ENCODE peak calls at places on chromosome 16, in nine cellular contexts. T is dorsolateral prefrontal cortex, C is Peyer's patch, S is hepatocyte, M is neuronal stem cell, V is psoas muscle, Q is colonic mucosa, J is uterus, D is stomach. F is an unnamed sample. For H3K27me3, the result is how much of the 10 kb centered on the place peaks cover.

GRCh38 chr16:30413116-30413806 is 5.9 kb downstream of the ZNF771 start:
- DNase-seq in T (no peak), C (no peak), S (no peak), M (no peak), V (no peak), Q (no peak), J (no peak), D (no peak), F (no peak)

GRCh38 chr16:18784917-18785623 is 5.1 kb downstream of the RPS15A start:
- DNase-seq in T (no peak), C (no peak), S (no peak), M (no peak), V (no peak), Q (no peak), J (no peak), D (no peak), F (no peak)

GRCh38 chr16:55302635-55303034 is 21.4 kb upstream of the IRX6 start:
- DNase-seq in T (no peak), C (no peak), S (no peak), M (no peak), V (no peak), Q (no peak), J (no peak), D (no peak), F (no peak)

GRCh38 chr16:5944971-5945370 is 847.4 kb upstream of the EEF2KMT start:
- DNase-seq in T (no peak), C (no peak), S (no peak), M (no peak), V (no peak), Q (no peak), J (no peak), D (no peak), F (no peak)

GRCh38 chr16:8660841-8661301 is 13.5 kb upstream of the ABAT start:
- DNase-seq in T (peak), C (peak), S (peak), M (peak), V (peak), Q (peak), J (peak), D (peak), F (peak)

GRCh38 chr16:71214771-71215381 is 15.6 kb downstream of the HYDIN start:
- DNase-seq in T (no peak), C (no peak), S (no peak), M (no peak), V (no peak), Q (no peak), J (no peak), D (no peak), F (peak)

GRCh38 chr16:13378151-13378550 is 476.8 kb downstream of the SHISA9 start:
- DNase-seq in T (no peak), C (no peak), S (no peak), M (no peak), V (no peak), Q (no peak), J (no peak), D (no peak), F (no peak)

GRCh38 chr16:56513972-56514371 is 5.9 kb downstream of the BBS2 start:
- DNase-seq in T (no peak), C (no peak), S (peak), M (no peak), V (no peak), Q (peak), J (peak), D (peak), F (peak)

GRCh38 chr16:81798311-81799137 is 19.4 kb downstream of the PLCG2 start:
- DNase-seq in T (no peak), C (no peak), S (no peak), M (no peak), V (no peak), Q (no peak), J (no peak), D (no peak), F (no peak)

GRCh38 chr16:68284847-68285246 is 20.5 kb downstream of the SLC7A6 start:
- DNase-seq in T (no peak), C (no peak), S (no peak), M (no peak), V (no peak), Q (no peak), J (no peak), D (no peak), F (no peak)

GRCh38 chr16:63461248-63461841 is 1425.1 kb upstream of the CDH8 start:
- DNase-seq in T (no peak), C (no peak), S (peak), M (peak), V (no peak), Q (peak), J (no peak), D (no peak), F (peak)

GRCh38 chr16:52487849-52488457 is 59.0 kb downstream of the TOX3 start:
- DNase-seq in T (no peak), C (no peak), S (no peak), M (no peak), V (no peak), Q (no peak), J (no peak), D (no peak), F (no peak)

GRCh38 chr16:81600275-81600674 is 155.7 kb downstream of the CMIP start:
- DNase-seq in T (no peak), C (no peak), S (peak), M (peak), V (no peak), Q (no peak), J (no peak), D (no peak), F (no peak)

GRCh38 chr16:19810817-19811731 is 73.6 kb downstream of the GPRC5B start:
- DNase-seq in T (no peak), C (no peak), S (peak), M (no peak), V (no peak), Q (no peak), J (no peak), D (no peak), F (no peak)

GRCh38 chr16:3101841-3102470 is 2.9 kb upstream of the ZSCAN10 start:
- DNase-seq in T (no peak), C (no peak), S (no peak), M (peak), V (peak), Q (no peak), J (no peak), D (no peak), F (no peak)

GRCh38 chr16:49652441-49653175 is 203.3 kb downstream of the ZNF423 start:
- DNase-seq in T (no peak), C (no peak), S (peak), M (no peak), V (peak), Q (peak), J (peak), D (no peak), F (no peak)

GRCh38 chr16:65905326-65905725 is 461.2 kb upstream of the CDH5 start:
- DNase-seq in T (no peak), C (no peak), S (no peak), M (no peak), V (no peak), Q (no peak), J (no peak), D (no peak), F (no peak)

GRCh38 chr16:81521141-81521626 is 76.6 kb downstream of the CMIP start:
- DNase-seq in T (peak), C (no peak), S (no peak), M (no peak), V (no peak), Q (no peak), J (no peak), D (peak), F (peak)

GRCh38 chr16:17887963-17888362 is 417.2 kb upstream of the XYLT1 start:
- DNase-seq in T (no peak), C (no peak), S (no peak), M (no peak), V (no peak), Q (no peak), J (no peak), D (no peak), F (no peak)

GRCh38 chr16:11319529-11320146 is 25.6 kb upstream of the RMI2 start:
- DNase-seq in T (no peak), C (no peak), S (no peak), M (no peak), V (no peak), Q (no peak), J (no peak), D (peak), F (peak)
- H3K27me3 ChIP-seq in T (under half), C (under half), S (under half), M (under half), V (under half), Q (under half), J (under half), D (under half), F (under half)

GRCh38 chr16:84927621-84928591 is 83.4 kb downstream of the ZDHHC7 start:
- DNase-seq in T (no peak), C (no peak), S (no peak), M (no peak), V (no peak), Q (no peak), J (peak), D (no peak), F (no peak)

GRCh38 chr16:84925092-84925772 is 86.1 kb downstream of the ZDHHC7 start:
- DNase-seq in T (peak), C (peak), S (peak), M (no peak), V (peak), Q (peak), J (peak), D (peak), F (peak)

GRCh38 chr16:84926462-84926861 is 84.9 kb downstream of the ZDHHC7 start:
- DNase-seq in T (no peak), C (no peak), S (no peak), M (no peak), V (no peak), Q (no peak), J (no peak), D (no peak), F (no peak)

GRCh38 chr16:84924339-84925091 is 86.8 kb downstream of the ZDHHC7 start:
- DNase-seq in T (no peak), C (peak), S (no peak), M (no peak), V (peak), Q (peak), J (peak), D (no peak), F (peak)

GRCh38 chr16:84925773-84926372 is 85.5 kb downstream of the ZDHHC7 start:
- DNase-seq in T (no peak), C (no peak), S (no peak), M (no peak), V (no peak), Q (no peak), J (peak), D (no peak), F (no peak)
- H3K27me3 ChIP-seq in T (under half), C (under half), S (under half), M (under half), V (under half), Q (under half), J (under half), D (under half), F (under half)

GRCh38 chr16:31568577-31569359 is 41.1 kb downstream of the AHSP start:
- DNase-seq in T (no peak), C (no peak), S (no peak), M (no peak), V (no peak), Q (peak), J (peak), D (peak), F (peak)

DNA sequence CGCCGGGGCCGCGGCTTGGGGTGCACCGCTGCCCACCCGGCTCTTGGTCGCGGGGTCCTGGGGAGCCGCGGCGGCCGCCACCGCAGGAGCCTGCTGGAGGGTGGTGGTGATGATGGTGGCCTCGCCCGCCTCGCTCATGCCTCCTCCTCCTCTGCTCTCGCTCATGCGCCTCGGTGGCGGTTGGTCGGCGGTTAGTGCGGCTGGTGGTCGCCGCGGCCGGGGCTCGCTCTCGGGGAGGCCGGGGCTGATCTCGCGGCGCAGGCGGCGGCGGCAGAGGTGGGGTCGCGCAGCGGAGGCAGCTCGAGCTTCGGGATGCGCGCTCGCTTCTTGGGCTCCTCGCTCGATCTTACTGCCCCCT is 41.6 kb downstream of the AHSP start:
- DNase-seq in T (no peak), C (no peak), S (no peak), M (no peak), V (no peak), Q (no peak), J (no peak), D (no peak), F (no peak)
- H3K27me3 ChIP-seq in T (under half), C (under half), S (under half), M (under half), V (under half), Q (under half), J (under half), D (under half), F (under half)

GRCh38 chr16:87602005-87602790 is at the start of gene JPH3:
- DNase-seq in T (no peak), C (no peak), S (peak), M (peak), V (no peak), Q (no peak), J (no peak), D (no peak), F (no peak)
- H3K27me3 ChIP-seq in T (half or more), C (under half), S (half or more), M (half or more), V (half or more), Q (under half), J (under half), D (half or more), F (under half)

DNA sequence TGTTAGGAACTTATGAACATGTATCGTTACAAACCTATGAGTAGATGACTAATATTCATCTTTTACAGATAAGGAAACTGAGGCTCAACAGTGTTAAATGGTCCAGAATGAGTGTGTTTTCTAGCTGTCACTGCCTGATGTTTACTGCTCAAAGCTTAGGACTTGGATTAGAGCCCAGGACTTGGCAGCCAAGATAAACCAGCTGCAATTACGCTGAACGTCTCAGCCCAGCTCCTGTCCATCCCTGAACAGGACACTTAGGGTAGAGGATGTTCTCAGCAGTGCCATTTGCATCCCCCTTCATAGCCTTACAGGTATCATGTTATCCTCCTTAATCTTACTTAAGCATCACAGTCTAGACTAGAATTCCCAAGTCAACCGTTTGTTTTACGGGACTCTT is 286.0 kb downstream of the WWOX start:
- DNase-seq in T (no peak), C (no peak), S (no peak), M (no peak), V (no peak), Q (no peak), J (no peak), D (no peak), F (no peak)
- H3K27me3 ChIP-seq in T (under half), C (under half), S (under half), M (under half), V (under half), Q (under half), J (under half), D (under half), F (under half)

F was measured in small intestine.